ENCODE peak calls at places on chromosome 9, in seven cellular contexts. U, W, K, N, O, B and M are unnamed samples.

GRCh38 chr9:89161221-89161620 is 17.4 kb downstream of the SHC3 start:
- DNase-seq in W (no peak), K (no peak), U (no peak), B (no peak), N (no peak), O (no peak), M (no peak)

GRCh38 chr9:125700791-125701190 is 6.2 kb downstream of the MAPKAP1 start:
- DNase-seq in K (peak), O (no peak), W (no peak), U (no peak), N (no peak), B (no peak), M (no peak)

GRCh38 chr9:79651251-79651795 is 79.6 kb downstream of the TLE4 start:
- DNase-seq in B (no peak), W (no peak), O (no peak), U (no peak), N (peak), K (no peak), M (no peak)

GRCh38 chr9:110895141-110895912 is 142.9 kb downstream of the LPAR1 start:
- DNase-seq in B (no peak), O (no peak), K (no peak), N (no peak), W (no peak), U (no peak), M (no peak)

GRCh38 chr9:134174073-134174449 is 9.7 kb upstream of the RNU6ATAC start:
- DNase-seq in W (no peak), K (no peak), B (no peak), U (no peak), O (no peak), N (no peak), M (no peak)

GRCh38 chr9:1709347-1709746 is 305.8 kb upstream of the SMARCA2 start:
- DNase-seq in W (no peak), B (peak), O (no peak), U (no peak), K (peak), N (peak), M (no peak)

GRCh38 chr9:70134360-70134759 is 90.7 kb downstream of the MAMDC2 start:
- DNase-seq in W (no peak), U (no peak), N (no peak), O (no peak), B (no peak), K (no peak), M (no peak)

GRCh38 chr9:16442622-16443021 is 427.8 kb downstream of the BNC2 start:
- DNase-seq in W (no peak), B (peak), U (no peak), O (no peak), K (peak), N (no peak), M (no peak)

GRCh38 chr9:95316274-95316673 is 1.2 kb downstream of the FANCC start:
- DNase-seq in U (no peak), K (no peak), W (no peak), B (no peak), N (no peak), O (no peak), M (no peak)

GRCh38 chr9:127877566-127877998 is at the start of gene AK1:
- DNase-seq in O (no peak), N (peak), B (peak), K (peak), U (no peak), W (peak), M (no peak)

GRCh38 chr9:92455217-92455616 is 27.1 kb downstream of the ASPN start:
- DNase-seq in N (peak), K (no peak), O (no peak), U (no peak), W (no peak), B (peak), M (no peak)